ENCODE peak calls at places on chromosomes 7 and 10, in six cellular contexts. I is uterus, R is left ventricle myocardium inferior, X is breast epithelium, B is A549, P is heart right ventricle. U is an unnamed sample. For H3K4me1, the result is how much of the 10 kb centered on the place peaks cover.

GRCh38 chr7:151058766-151059361 is 525 bp upstream of the SLC4A2 start:
- DNase-seq in X (no peak), B (peak), R (no peak), P (no peak), I (no peak), U (no peak)

GRCh38 chr7:2729043-2729892 is 41.3 kb downstream of the AMZ1 start:
- DNase-seq in X (no peak), B (no peak), R (no peak), P (no peak), I (peak), U (no peak)

GRCh38 chr7:157496426-157497275 is 159.8 kb downstream of the DNAJB6 start:
- DNase-seq in P (no peak), B (no peak), I (peak), X (no peak), R (no peak), U (no peak)

GRCh38 chr10:124647421-124648130 is 96.6 kb downstream of the FAM53B start:
- DNase-seq in I (no peak), R (peak), B (peak), P (peak), X (no peak), U (peak)

GRCh38 chr10:113073549-113074189 is 123.6 kb downstream of the TCF7L2 start:
- DNase-seq in I (peak), X (peak), B (peak), P (peak), R (peak), U (peak)

GRCh38 chr10:6114758-6115410 is 26.1 kb downstream of the RBM17 start:
- DNase-seq in R (no peak), X (no peak), I (no peak), P (peak), B (peak), U (no peak)

GRCh38 chr10:102467971-102468438 is 16.7 kb upstream of the C10orf95 start:
- DNase-seq in R (no peak), X (no peak), I (no peak), P (no peak), B (no peak), U (peak)

GRCh38 chr7:18313970-18314369 is 181.6 kb upstream of the HDAC9 start:
- DNase-seq in I (no peak), B (no peak), P (no peak), X (no peak), R (no peak), U (no peak)

GRCh38 chr10:123891147-123892011 is at the start of gene CPXM2:
- DNase-seq in X (no peak), R (no peak), I (no peak), B (no peak), P (peak), U (no peak)

GRCh38 chr7:14960686-14961085 is 58.1 kb upstream of the DGKB start:
- DNase-seq in X (no peak), I (no peak), P (no peak), R (no peak), B (no peak), U (no peak)

GRCh38 chr10:68043030-68043429 is 32.1 kb downstream of the HERC4 start:
- DNase-seq in I (no peak), P (no peak), R (no peak), X (no peak), B (no peak), U (no peak)

GRCh38 chr7:150451097-150451793 is 815 bp downstream of the GIMAP8 start:
- DNase-seq in P (peak), B (no peak), X (no peak), R (peak), I (no peak), U (peak)

GRCh38 chr7:151313857-151314256 is 27.8 kb upstream of the NUB1 start:
- DNase-seq in P (peak), X (peak), I (peak), R (peak), B (no peak), U (no peak)

GRCh38 chr10:93421426-93421825 is 60.7 kb downstream of the MYOF start:
- DNase-seq in P (no peak), I (no peak), R (no peak), X (no peak), B (no peak), U (no peak)
- H3K27ac ChIP-seq in P (peak), I (peak), R (peak), X (peak), B (peak), U (no peak)

GRCh38 chr7:75738975-75739795 is 444 bp upstream of the HIP1 start:
- DNase-seq in P (peak), I (peak), B (peak), X (peak), R (peak), U (peak)
- TF ChIP-seq CTCF in P (peak), I (peak), B (no peak), X (peak), R (peak), U (no peak)

DNA sequence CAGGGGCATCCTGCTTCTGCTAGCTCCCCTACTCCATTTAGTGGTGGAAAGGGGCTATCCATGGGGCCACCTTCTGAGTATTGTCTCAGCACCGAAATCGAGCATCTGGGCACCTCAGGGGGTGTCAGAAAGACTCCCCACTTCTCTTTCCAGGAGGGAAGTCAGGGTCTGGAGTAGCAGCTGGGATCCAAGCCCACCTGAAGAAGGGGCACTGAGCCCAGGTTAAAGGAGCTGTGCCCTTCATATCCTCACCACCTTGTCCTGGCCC is 2.6 kb downstream of the FLNC start:
- DNase-seq in B (no peak), P (no peak), R (no peak), I (no peak), X (no peak), U (no peak)
- H3K4me1 ChIP-seq in B (under half), P (under half), R (half or more), I (under half), X (under half), U (under half)

DNA sequence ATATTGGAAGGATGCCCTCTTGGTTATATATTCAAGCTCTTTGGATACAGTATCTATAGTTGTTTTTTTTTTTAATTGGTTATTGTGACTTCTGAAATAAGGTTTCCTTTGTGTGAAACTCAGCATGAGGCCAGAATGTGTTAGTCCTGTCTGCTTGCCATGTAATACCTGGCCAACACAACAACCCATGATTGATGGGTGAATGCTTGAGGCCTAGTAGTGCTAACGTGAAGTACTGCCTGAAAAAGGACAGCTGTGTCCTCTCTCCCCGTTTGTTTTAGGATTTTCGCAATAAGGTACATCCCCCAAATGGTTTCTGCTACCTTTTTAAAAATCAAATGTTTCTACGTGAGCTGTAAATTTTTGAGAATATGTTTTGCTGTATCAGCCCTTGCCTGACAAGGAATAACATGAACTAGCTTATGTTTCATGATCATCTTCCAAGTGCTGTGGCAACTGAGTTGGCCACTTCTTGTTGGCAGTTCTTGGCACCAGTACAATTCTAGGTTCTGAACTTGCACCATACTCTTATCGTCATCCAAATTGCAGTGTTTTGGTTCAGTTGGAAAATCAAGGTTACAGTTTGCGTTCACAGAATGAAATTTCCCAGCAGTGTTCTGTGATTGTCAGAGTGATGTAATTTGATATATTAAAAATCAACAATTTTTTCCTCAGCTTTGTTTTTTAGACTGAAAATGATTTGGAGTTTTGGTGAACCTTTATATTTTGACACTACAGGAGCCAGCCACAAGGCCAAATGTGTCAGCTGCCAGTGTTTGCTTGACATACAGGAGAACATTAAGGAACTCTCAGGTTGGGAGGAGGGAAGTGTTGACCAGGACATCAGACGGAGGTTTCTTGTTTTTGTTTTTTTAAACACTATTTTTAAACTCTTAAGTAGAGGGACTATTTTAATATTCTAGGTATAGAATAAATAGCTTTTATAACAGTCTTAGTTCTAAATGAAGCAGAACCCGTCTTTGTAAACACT is 13.5 kb upstream of the ASCC1 start:
- DNase-seq in B (peak), R (no peak), P (no peak), X (no peak), I (no peak), U (no peak)
- H3K27ac ChIP-seq in B (peak), R (peak), P (peak), X (peak), I (peak), U (peak)

U was measured in left lung.